ENCODE peak calls at places on chromosomes 12 and 14, in four cellular contexts. One of them, this sample, is unnamed.

GRCh38 chr12:6821271-6821673 is 349 bp upstream of the GPR162 start:
- DNase-seq in osteocyte: no peak
- DNase-seq in RWPE1: no peak
- DNase-seq in left ventricle myocardium inferior: peak; percentile 80
- DNase-seq in this sample: no peak

GRCh38 chr12:92814584-92814983 is 111.8 kb downstream of the PLEKHG7 start:
- DNase-seq in left ventricle myocardium inferior: no peak
- DNase-seq in RWPE1: no peak
- DNase-seq in osteocyte: no peak
- DNase-seq in this sample: no peak

GRCh38 chr12:76144253-76144564 is 59.7 kb upstream of the NAP1L1 start:
- DNase-seq in osteocyte: peak; percentile 86
- DNase-seq in left ventricle myocardium inferior: no peak
- DNase-seq in RWPE1: no peak
- DNase-seq in this sample: no peak

GRCh38 chr14:59507063-59507751 is 22.9 kb downstream of the JKAMP start:
- DNase-seq in left ventricle myocardium inferior: peak; percentile 24
- DNase-seq in osteocyte: no peak
- DNase-seq in RWPE1: peak; percentile 41
- DNase-seq in this sample: no peak

GRCh38 chr12:49364989-49365388 is 2.3 kb upstream of the SPATS2 start:
- DNase-seq in RWPE1: peak; percentile 85
- DNase-seq in osteocyte: no peak
- DNase-seq in left ventricle myocardium inferior: no peak
- DNase-seq in this sample: no peak

GRCh38 chr12:52156757-52157565 is 34.9 kb downstream of the KRT80 start:
- DNase-seq in RWPE1: peak; percentile 75
- DNase-seq in osteocyte: peak; percentile 94
- DNase-seq in left ventricle myocardium inferior: peak; percentile 69
- DNase-seq in this sample: peak; percentile 90

GRCh38 chr12:77686760-77687159 is 143.9 kb upstream of the NAV3 start:
- DNase-seq in RWPE1: no peak
- DNase-seq in left ventricle myocardium inferior: no peak
- DNase-seq in osteocyte: no peak
- DNase-seq in this sample: no peak

GRCh38 chr12:105573574-105573973 is 243.1 kb downstream of the C12orf75 start:
- DNase-seq in RWPE1: no peak
- DNase-seq in left ventricle myocardium inferior: no peak
- DNase-seq in osteocyte: no peak
- DNase-seq in this sample: no peak

GRCh38 chr12:65362231-65362630 is 83.7 kb downstream of the MSRB3 start:
- DNase-seq in osteocyte: no peak
- DNase-seq in RWPE1: no peak
- DNase-seq in left ventricle myocardium inferior: no peak
- DNase-seq in this sample: no peak

GRCh38 chr12:11875414-11875935 is 195.3 kb upstream of the BCL2L14 start:
- DNase-seq in RWPE1: peak; percentile 78
- DNase-seq in osteocyte: no peak
- DNase-seq in left ventricle myocardium inferior: no peak
- DNase-seq in this sample: no peak

GRCh38 chr12:112115259-112116045 is 6.9 kb upstream of the NAA25 start:
- DNase-seq in left ventricle myocardium inferior: no peak
- DNase-seq in osteocyte: no peak
- DNase-seq in RWPE1: no peak
- DNase-seq in this sample: no peak

GRCh38 chr12:51976376-51977160 is 25.1 kb downstream of the ACVR1B start:
- DNase-seq in osteocyte: no peak
- DNase-seq in RWPE1: no peak
- DNase-seq in left ventricle myocardium inferior: no peak
- DNase-seq in this sample: no peak

GRCh38 chr14:74510955-74511354 is 17.4 kb downstream of the ISCA2 start:
- DNase-seq in left ventricle myocardium inferior: no peak
- DNase-seq in RWPE1: peak; percentile 37
- DNase-seq in osteocyte: no peak
- DNase-seq in this sample: no peak

GRCh38 chr14:25381498-25381897 is 331.6 kb upstream of the STXBP6 start:
- DNase-seq in left ventricle myocardium inferior: no peak
- DNase-seq in RWPE1: no peak
- DNase-seq in osteocyte: no peak
- DNase-seq in this sample: no peak

GRCh38 chr12:42696424-42697149 is 107.0 kb upstream of the PRICKLE1 start:
- DNase-seq in RWPE1: no peak
- DNase-seq in osteocyte: no peak
- DNase-seq in left ventricle myocardium inferior: peak; percentile 76
- DNase-seq in this sample: no peak

GRCh38 chr12:116454950-116455447 is 104.2 kb upstream of the MAP1LC3B2 start:
- DNase-seq in left ventricle myocardium inferior: no peak
- DNase-seq in osteocyte: no peak
- DNase-seq in RWPE1: peak; percentile 85
- DNase-seq in this sample: no peak

GRCh38 chr14:31420013-31420318 is 384 bp downstream of the HEATR5A start:
- DNase-seq in osteocyte: peak; percentile 87
- DNase-seq in RWPE1: peak; percentile 49
- DNase-seq in left ventricle myocardium inferior: peak; percentile 63
- DNase-seq in this sample: peak; percentile 78

GRCh38 chr12:49603721-49604120 is 1.7 kb downstream of the FAM186B start:
- DNase-seq in osteocyte: no peak
- DNase-seq in RWPE1: no peak
- DNase-seq in left ventricle myocardium inferior: no peak
- DNase-seq in this sample: no peak

GRCh38 chr12:73413051-73413450 is 1124.6 kb upstream of the ATXN7L3B start:
- DNase-seq in osteocyte: no peak
- DNase-seq in RWPE1: no peak
- DNase-seq in left ventricle myocardium inferior: no peak
- DNase-seq in this sample: no peak

GRCh38 chr14:22184157-22185025 is 404.6 kb downstream of the DAD1 start:
- DNase-seq in RWPE1: no peak
- DNase-seq in left ventricle myocardium inferior: no peak
- DNase-seq in osteocyte: no peak
- DNase-seq in this sample: no peak

GRCh38 chr14:65223636-65224035 is 121.3 kb upstream of the MAX start:
- DNase-seq in left ventricle myocardium inferior: no peak
- DNase-seq in osteocyte: no peak
- DNase-seq in RWPE1: no peak
- DNase-seq in this sample: no peak

DNA sequence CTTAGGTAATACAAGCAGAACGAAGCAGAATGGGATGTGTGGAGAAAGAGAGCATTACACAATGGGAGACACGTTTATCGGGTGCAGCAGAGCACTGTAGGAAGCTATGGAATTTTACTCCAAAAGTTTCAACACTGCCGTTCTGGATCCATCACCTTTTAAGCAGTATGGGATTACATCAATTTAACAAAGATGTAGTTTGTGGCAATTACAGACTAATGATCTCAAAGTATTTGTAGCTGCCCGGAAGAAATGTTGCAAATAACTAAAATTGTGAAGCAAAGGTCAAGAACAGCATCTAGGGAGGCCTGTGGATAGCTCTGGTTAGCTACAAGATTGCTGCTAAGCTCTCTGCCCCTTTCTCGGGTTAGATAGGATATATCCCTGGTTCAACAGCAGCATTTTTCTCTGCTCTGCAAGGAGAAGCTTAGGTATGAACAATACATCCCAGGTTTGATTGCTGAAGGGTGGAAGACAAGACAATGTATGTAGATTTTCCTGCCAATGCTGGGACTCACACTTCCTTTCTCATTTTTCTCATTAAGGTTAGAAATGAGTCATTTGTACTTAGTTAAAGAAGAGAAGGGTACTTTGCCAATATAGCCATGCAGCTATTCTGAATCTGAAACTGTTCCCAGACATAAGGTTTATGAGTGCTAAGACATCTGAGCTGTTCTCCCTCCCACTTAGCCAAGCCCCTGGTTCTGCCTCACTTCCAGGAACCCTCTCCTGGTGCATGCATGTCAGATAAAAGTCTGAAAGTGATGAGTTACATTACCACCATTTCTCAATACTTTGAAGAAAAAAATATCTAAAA is 75.0 kb upstream of the HIF1A start:
- DNase-seq in left ventricle myocardium inferior: no peak
- DNase-seq in osteocyte: no peak
- DNase-seq in RWPE1: peak; percentile 14
- DNase-seq in this sample: no peak
- TF ChIP-seq CTCF in left ventricle myocardium inferior: no peak
- TF ChIP-seq CTCF in osteocyte: no peak
- TF ChIP-seq CTCF in RWPE1: no peak
- TF ChIP-seq CTCF in this sample: no peak

GRCh38 chr14:73231874-73232851 is 5.1 kb upstream of the PAPLN start:
- DNase-seq in left ventricle myocardium inferior: no peak
- DNase-seq in RWPE1: no peak
- DNase-seq in osteocyte: no peak
- DNase-seq in this sample: no peak
- TF ChIP-seq CTCF in left ventricle myocardium inferior: no peak
- TF ChIP-seq CTCF in RWPE1: no peak
- TF ChIP-seq CTCF in osteocyte: peak; percentile 30
- TF ChIP-seq CTCF in this sample: peak; percentile 60

DNA sequence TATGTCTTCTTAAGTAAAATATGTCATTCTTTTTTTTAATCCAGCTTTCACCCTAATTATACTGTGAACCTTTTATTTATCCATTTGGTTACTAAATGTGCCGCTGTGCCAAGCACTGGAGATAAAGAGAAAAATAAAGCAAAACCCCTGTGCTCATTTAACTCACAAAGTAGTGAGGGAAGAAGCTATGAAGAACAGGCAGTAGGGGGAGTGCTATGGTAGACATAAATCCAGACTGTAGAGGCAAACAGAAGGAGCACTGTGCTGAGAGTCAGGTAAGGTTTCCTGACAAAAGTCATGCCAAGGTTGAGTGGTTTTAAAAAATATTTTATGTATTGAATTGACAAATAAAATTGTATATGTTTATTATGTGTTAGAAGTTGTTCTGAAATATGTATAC is 188.5 kb upstream of the SYT10 start:
- DNase-seq in osteocyte: no peak
- DNase-seq in RWPE1: no peak
- DNase-seq in left ventricle myocardium inferior: no peak
- DNase-seq in this sample: no peak
- TF ChIP-seq CTCF in osteocyte: no peak
- TF ChIP-seq CTCF in RWPE1: no peak
- TF ChIP-seq CTCF in left ventricle myocardium inferior: no peak
- TF ChIP-seq CTCF in this sample: no peak

GRCh38 chr12:113315358-113315757 is 19.6 kb downstream of the SLC8B1 start:
- DNase-seq in RWPE1: no peak
- DNase-seq in left ventricle myocardium inferior: no peak
- DNase-seq in osteocyte: no peak
- DNase-seq in this sample: no peak

GRCh38 chr12:113314121-113314529 is 20.8 kb downstream of the SLC8B1 start:
- DNase-seq in RWPE1: no peak
- DNase-seq in osteocyte: no peak
- DNase-seq in left ventricle myocardium inferior: no peak
- DNase-seq in this sample: no peak

GRCh38 chr12:113317122-113317521 is 17.8 kb downstream of the SLC8B1 start:
- DNase-seq in left ventricle myocardium inferior: no peak
- DNase-seq in osteocyte: no peak
- DNase-seq in RWPE1: no peak
- DNase-seq in this sample: no peak

GRCh38 chr12:113318046-113318656 is 16.8 kb downstream of the SLC8B1 start:
- DNase-seq in left ventricle myocardium inferior: no peak
- DNase-seq in osteocyte: no peak
- DNase-seq in RWPE1: no peak
- DNase-seq in this sample: no peak

GRCh38 chr12:113316155-113316554 is 18.8 kb downstream of the SLC8B1 start:
- DNase-seq in left ventricle myocardium inferior: no peak
- DNase-seq in RWPE1: no peak
- DNase-seq in osteocyte: no peak
- DNase-seq in this sample: no peak
- TF ChIP-seq CTCF in left ventricle myocardium inferior: no peak
- TF ChIP-seq CTCF in RWPE1: peak; percentile 8
- TF ChIP-seq CTCF in osteocyte: peak; percentile 8
- TF ChIP-seq CTCF in this sample: no peak

GRCh38 chr14:91274796-91275195 is 30.3 kb upstream of the GPR68 start:
- DNase-seq in osteocyte: no peak
- DNase-seq in left ventricle myocardium inferior: no peak
- DNase-seq in RWPE1: no peak
- DNase-seq in this sample: no peak
- TF ChIP-seq CTCF in osteocyte: no peak
- TF ChIP-seq CTCF in left ventricle myocardium inferior: no peak
- TF ChIP-seq CTCF in RWPE1: no peak
- TF ChIP-seq CTCF in this sample: no peak

GRCh38 chr12:27840229-27840999 is 60.4 kb upstream of the MANSC4 start:
- DNase-seq in RWPE1: no peak
- DNase-seq in left ventricle myocardium inferior: no peak
- DNase-seq in osteocyte: no peak
- DNase-seq in this sample: no peak
- TF ChIP-seq CTCF in RWPE1: peak; percentile 17
- TF ChIP-seq CTCF in left ventricle myocardium inferior: no peak
- TF ChIP-seq CTCF in osteocyte: peak; percentile 46
- TF ChIP-seq CTCF in this sample: no peak

GRCh38 chr12:121232977-121233627 is 23.2 kb downstream of the P2RX4 start:
- DNase-seq in RWPE1: no peak
- DNase-seq in osteocyte: no peak
- DNase-seq in left ventricle myocardium inferior: no peak
- DNase-seq in this sample: no peak
- TF ChIP-seq CTCF in RWPE1: no peak
- TF ChIP-seq CTCF in osteocyte: no peak
- TF ChIP-seq CTCF in left ventricle myocardium inferior: no peak
- TF ChIP-seq CTCF in this sample: peak; percentile 10

DNA sequence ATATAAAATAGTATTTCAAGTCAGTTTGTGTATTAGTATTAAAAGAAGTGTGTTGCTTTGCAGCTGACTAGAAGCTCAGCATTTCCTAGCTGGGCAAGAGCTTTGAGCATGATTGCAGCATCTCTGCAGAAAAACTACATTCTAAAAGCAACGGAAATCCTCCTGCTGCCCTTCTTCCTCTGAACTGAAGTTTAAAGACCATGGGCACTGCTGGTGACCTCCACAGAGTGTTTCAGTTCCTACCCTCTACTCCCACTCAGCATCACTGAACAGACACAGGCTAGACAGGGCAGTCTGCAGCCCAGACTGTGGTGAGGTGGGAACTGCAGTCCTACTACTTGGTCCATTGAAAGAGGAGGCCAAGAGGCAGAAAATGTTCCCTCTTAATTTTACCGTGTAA is 59.0 kb downstream of the FAR2 start:
- DNase-seq in left ventricle myocardium inferior: no peak
- DNase-seq in osteocyte: no peak
- DNase-seq in RWPE1: no peak
- DNase-seq in this sample: no peak
- TF ChIP-seq CTCF in left ventricle myocardium inferior: no peak
- TF ChIP-seq CTCF in osteocyte: no peak
- TF ChIP-seq CTCF in RWPE1: no peak
- TF ChIP-seq CTCF in this sample: no peak